ENCODE peak calls at places on chromosomes 7 and 10, in four cellular contexts. One of them, this sample, is unnamed. For H3K4me1, the result is how much of the 10 kb centered on the place peaks cover.

GRCh38 chr10:75502389-75502788 is 71.0 kb downstream of the LRMDA start:
- DNase-seq in tibial nerve: no peak
- DNase-seq in aorta: no peak
- DNase-seq in cardiac muscle cell: no peak
- DNase-seq in this sample: no peak

GRCh38 chr7:112603673-112604072 is 122.9 kb downstream of the LSMEM1 start:
- DNase-seq in tibial nerve: no peak
- DNase-seq in aorta: no peak
- DNase-seq in cardiac muscle cell: no peak
- DNase-seq in this sample: no peak

GRCh38 chr10:100826983-100827818 is 81.8 kb downstream of the PAX2 start:
- DNase-seq in tibial nerve: no peak
- DNase-seq in aorta: no peak
- DNase-seq in cardiac muscle cell: no peak
- DNase-seq in this sample: peak

GRCh38 chr10:70615784-70616511 is 13.4 kb upstream of the PRF1 start:
- DNase-seq in tibial nerve: no peak
- DNase-seq in aorta: no peak
- DNase-seq in cardiac muscle cell: no peak
- DNase-seq in this sample: no peak

GRCh38 chr7:77536413-77537135 is 521 bp upstream of the PTPN12 start:
- DNase-seq in tibial nerve: peak
- DNase-seq in aorta: peak
- DNase-seq in cardiac muscle cell: peak
- DNase-seq in this sample: peak

GRCh38 chr7:74623135-74623534 is 34.4 kb upstream of the GTF2I start:
- DNase-seq in tibial nerve: no peak
- DNase-seq in aorta: no peak
- DNase-seq in cardiac muscle cell: no peak
- DNase-seq in this sample: no peak

GRCh38 chr10:132506711-132507466 is 30.7 kb upstream of the INPP5A start:
- DNase-seq in tibial nerve: peak
- DNase-seq in aorta: no peak
- DNase-seq in cardiac muscle cell: peak
- DNase-seq in this sample: no peak

GRCh38 chr10:78336402-78336791 is 302.7 kb downstream of the RPS24 start:
- DNase-seq in tibial nerve: no peak
- DNase-seq in aorta: no peak
- DNase-seq in cardiac muscle cell: peak
- DNase-seq in this sample: peak

GRCh38 chr10:43970747-43971146 is 322.1 kb upstream of the ZNF32 start:
- DNase-seq in tibial nerve: no peak
- DNase-seq in aorta: no peak
- DNase-seq in cardiac muscle cell: peak
- DNase-seq in this sample: no peak

GRCh38 chr10:85105614-85106013 is 777.2 kb downstream of the CCSER2 start:
- DNase-seq in tibial nerve: no peak
- DNase-seq in aorta: no peak
- DNase-seq in cardiac muscle cell: no peak
- DNase-seq in this sample: no peak

GRCh38 chr10:74924251-74924954 is 98.0 kb downstream of the KAT6B start:
- DNase-seq in tibial nerve: no peak
- DNase-seq in aorta: no peak
- DNase-seq in cardiac muscle cell: peak
- DNase-seq in this sample: peak

GRCh38 chr7:7764515-7765138 is 46.2 kb upstream of the RPA3 start:
- DNase-seq in tibial nerve: no peak
- DNase-seq in aorta: no peak
- DNase-seq in cardiac muscle cell: no peak
- DNase-seq in this sample: no peak

GRCh38 chr10:103661198-103661950 is 167.9 kb downstream of the NEURL1 start:
- DNase-seq in tibial nerve: peak
- DNase-seq in aorta: peak
- DNase-seq in cardiac muscle cell: peak
- DNase-seq in this sample: peak

GRCh38 chr7:68407460-68407859 is 1190.8 kb upstream of the AUTS2 start:
- DNase-seq in tibial nerve: no peak
- DNase-seq in aorta: no peak
- DNase-seq in cardiac muscle cell: no peak
- DNase-seq in this sample: no peak

GRCh38 chr10:125002423-125003145 is 60.7 kb downstream of the ZRANB1 start:
- DNase-seq in tibial nerve: no peak
- DNase-seq in aorta: peak
- DNase-seq in cardiac muscle cell: no peak
- DNase-seq in this sample: no peak

GRCh38 chr7:28083159-28083997 is 97.2 kb downstream of the JAZF1 start:
- DNase-seq in tibial nerve: peak
- DNase-seq in aorta: peak
- DNase-seq in cardiac muscle cell: peak
- DNase-seq in this sample: no peak

GRCh38 chr7:133117432-133117831 is 35.5 kb upstream of the CHCHD3 start:
- DNase-seq in tibial nerve: no peak
- DNase-seq in aorta: no peak
- DNase-seq in cardiac muscle cell: no peak
- DNase-seq in this sample: no peak

GRCh38 chr10:18822156-18822555 is 162.9 kb downstream of the ARL5B start:
- DNase-seq in tibial nerve: no peak
- DNase-seq in aorta: no peak
- DNase-seq in cardiac muscle cell: peak
- DNase-seq in this sample: no peak

GRCh38 chr7:134593530-134594392 is 44.9 kb downstream of the AKR1B15 start:
- DNase-seq in tibial nerve: peak
- DNase-seq in aorta: peak
- DNase-seq in cardiac muscle cell: peak
- DNase-seq in this sample: peak

GRCh38 chr10:69774596-69774995 is 27.1 kb upstream of the COL13A1 start:
- DNase-seq in tibial nerve: no peak
- DNase-seq in aorta: no peak
- DNase-seq in cardiac muscle cell: no peak
- DNase-seq in this sample: no peak

GRCh38 chr7:108372601-108373000 is 83.6 kb downstream of the NRCAM start:
- DNase-seq in tibial nerve: no peak
- DNase-seq in aorta: no peak
- DNase-seq in cardiac muscle cell: peak
- DNase-seq in this sample: no peak

GRCh38 chr10:14554091-14554842 is 220.4 kb downstream of the FAM107B start:
- DNase-seq in tibial nerve: no peak
- DNase-seq in aorta: no peak
- DNase-seq in cardiac muscle cell: no peak
- DNase-seq in this sample: no peak

GRCh38 chr7:94396606-94397005 is 1.9 kb downstream of the COL1A2 start:
- DNase-seq in tibial nerve: peak
- DNase-seq in aorta: no peak
- DNase-seq in cardiac muscle cell: peak
- DNase-seq in this sample: no peak
- H3K4me3 ChIP-seq in tibial nerve: peak
- H3K4me3 ChIP-seq in aorta: peak
- H3K4me3 ChIP-seq in cardiac muscle cell: no peak
- H3K4me3 ChIP-seq in this sample: peak

DNA sequence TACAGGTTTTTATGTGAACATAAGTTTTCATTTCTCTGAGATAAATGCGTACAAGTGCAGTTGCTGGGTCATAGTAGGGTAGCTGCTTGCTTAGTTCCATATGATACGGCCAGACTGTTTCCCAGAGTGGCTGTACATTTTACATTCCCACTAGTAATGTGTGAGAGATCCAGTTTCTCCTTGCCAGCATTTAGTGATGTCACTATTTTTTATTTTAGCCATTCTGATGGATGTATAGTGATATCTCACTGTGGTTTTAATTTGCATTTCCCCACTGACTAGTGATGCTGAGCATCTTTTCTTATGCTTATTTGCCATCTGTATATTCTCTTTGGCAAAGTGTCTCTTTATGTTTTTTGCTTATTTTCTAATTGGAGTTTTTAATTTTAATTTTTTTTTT is 4.2 kb downstream of the ZMIZ2 start:
- DNase-seq in tibial nerve: no peak
- DNase-seq in aorta: no peak
- DNase-seq in cardiac muscle cell: no peak
- DNase-seq in this sample: no peak
- H3K4me1 ChIP-seq in tibial nerve: under half
- H3K4me1 ChIP-seq in aorta: under half
- H3K4me1 ChIP-seq in cardiac muscle cell: under half
- H3K4me1 ChIP-seq in this sample: under half

GRCh38 chr10:58775960-58776574 is 263.4 kb downstream of the BICC1 start:
- DNase-seq in tibial nerve: no peak
- DNase-seq in aorta: no peak
- DNase-seq in cardiac muscle cell: peak
- DNase-seq in this sample: no peak
- H3K4me3 ChIP-seq in tibial nerve: no peak
- H3K4me3 ChIP-seq in aorta: no peak
- H3K4me3 ChIP-seq in cardiac muscle cell: no peak
- H3K4me3 ChIP-seq in this sample: no peak

GRCh38 chr10:52474265-52474664 is 160.2 kb downstream of the DKK1 start:
- DNase-seq in tibial nerve: no peak
- DNase-seq in aorta: no peak
- DNase-seq in cardiac muscle cell: no peak
- DNase-seq in this sample: no peak

GRCh38 chr10:52479567-52479966 is 165.5 kb downstream of the DKK1 start:
- DNase-seq in tibial nerve: no peak
- DNase-seq in aorta: no peak
- DNase-seq in cardiac muscle cell: no peak
- DNase-seq in this sample: no peak

GRCh38 chr10:52472406-52473146 is 158.5 kb downstream of the DKK1 start:
- DNase-seq in tibial nerve: no peak
- DNase-seq in aorta: no peak
- DNase-seq in cardiac muscle cell: no peak
- DNase-seq in this sample: no peak

GRCh38 chr10:52477305-52477704 is 163.2 kb downstream of the DKK1 start:
- DNase-seq in tibial nerve: no peak
- DNase-seq in aorta: no peak
- DNase-seq in cardiac muscle cell: no peak
- DNase-seq in this sample: no peak
- H3K4me1 ChIP-seq in tibial nerve: under half
- H3K4me1 ChIP-seq in aorta: under half
- H3K4me1 ChIP-seq in cardiac muscle cell: under half
- H3K4me1 ChIP-seq in this sample: under half

GRCh38 chr7:158957507-158957900 is 101.1 kb downstream of the DYNC2I1 start:
- DNase-seq in tibial nerve: no peak
- DNase-seq in aorta: no peak
- DNase-seq in cardiac muscle cell: no peak
- DNase-seq in this sample: no peak
- H3K4me3 ChIP-seq in tibial nerve: no peak
- H3K4me3 ChIP-seq in aorta: no peak
- H3K4me3 ChIP-seq in cardiac muscle cell: no peak
- H3K4me3 ChIP-seq in this sample: no peak

DNA sequence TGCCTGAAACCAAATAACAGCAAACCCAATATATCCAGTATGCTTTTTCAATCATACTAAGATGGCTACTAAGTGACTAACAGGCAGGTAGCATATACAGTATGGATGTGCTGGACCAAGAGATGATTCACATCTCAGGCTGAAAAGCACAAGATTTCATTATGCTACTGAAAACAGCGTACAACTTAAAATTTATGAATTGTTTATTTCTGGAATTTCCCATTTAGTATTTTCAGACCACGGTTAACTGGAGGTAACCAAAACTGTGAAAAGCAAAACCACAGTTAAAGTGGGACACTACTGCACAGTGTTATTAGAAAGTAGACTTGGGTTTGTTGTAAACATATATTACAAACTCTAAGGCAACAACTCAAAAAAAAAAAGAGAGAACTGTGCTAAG is 91.5 kb downstream of the KMT2C start:
- DNase-seq in tibial nerve: no peak
- DNase-seq in aorta: no peak
- DNase-seq in cardiac muscle cell: no peak
- DNase-seq in this sample: no peak
- H3K4me1 ChIP-seq in tibial nerve: under half
- H3K4me1 ChIP-seq in aorta: under half
- H3K4me1 ChIP-seq in cardiac muscle cell: under half
- H3K4me1 ChIP-seq in this sample: under half

DNA sequence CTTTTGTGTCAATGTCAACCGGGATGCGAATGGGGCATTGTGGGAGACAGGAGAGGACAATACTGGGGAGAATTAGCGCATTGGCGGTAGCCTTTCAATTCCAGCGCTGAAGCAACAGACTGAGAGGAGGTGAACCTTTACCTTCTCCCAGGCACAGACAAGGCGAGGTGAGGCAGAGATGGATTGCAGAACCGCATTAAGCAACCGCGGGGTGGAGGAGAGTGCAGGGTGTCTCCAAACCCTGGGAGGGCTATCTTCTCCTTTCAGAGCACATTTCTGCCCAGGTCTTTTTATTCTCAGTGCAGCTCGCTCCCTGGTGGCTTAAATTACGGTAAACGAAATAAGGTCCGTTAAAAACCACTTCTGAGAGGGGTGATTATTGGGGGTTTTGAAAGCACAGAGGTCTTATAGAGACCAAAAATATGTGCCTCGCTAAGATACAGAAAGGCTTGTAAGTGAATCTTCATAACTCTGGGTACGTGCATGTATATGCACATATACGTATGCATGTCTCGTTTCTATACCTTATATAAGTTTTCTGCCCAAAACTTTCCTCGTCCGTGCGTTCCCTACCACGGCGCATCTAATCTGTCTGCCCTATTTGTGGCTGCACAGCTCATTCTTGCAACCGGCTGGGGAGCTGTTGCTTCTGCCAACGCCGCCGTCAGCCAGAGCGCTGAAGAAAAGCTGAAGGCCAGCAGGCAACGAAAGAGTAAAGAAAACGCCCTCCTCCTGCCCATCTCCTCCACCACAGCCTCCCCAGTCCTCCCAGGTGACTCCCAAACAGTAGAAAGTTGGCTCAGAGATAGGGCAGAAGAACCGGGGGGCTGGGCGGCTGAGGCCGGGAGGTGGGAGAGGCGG is 915 bp upstream of the ZNF804B start:
- DNase-seq in tibial nerve: no peak
- DNase-seq in aorta: peak
- DNase-seq in cardiac muscle cell: peak
- DNase-seq in this sample: no peak
- H3K4me3 ChIP-seq in tibial nerve: peak
- H3K4me3 ChIP-seq in aorta: no peak
- H3K4me3 ChIP-seq in cardiac muscle cell: peak
- H3K4me3 ChIP-seq in this sample: peak